ENCODE peak calls at places on chromosomes 6 and 20, in four cellular contexts. T is stomach, Q is HepG2, U is adrenal gland. C is an unnamed sample.

GRCh38 chr6:77015350-77015749 is 447.9 kb downstream of the HTR1B start:
- DNase-seq in T (no peak), Q (no peak), U (no peak), C (no peak)

GRCh38 chr6:143965503-143966171 is 42.4 kb downstream of the PLAGL1 start:
- DNase-seq in T (no peak), Q (no peak), U (no peak), C (peak; percentile 11)

GRCh38 chr6:43933111-43933885 is 163.3 kb downstream of the VEGFA start:
- DNase-seq in T (no peak), Q (no peak), U (no peak), C (no peak)

GRCh38 chr6:83071707-83072106 is 4.2 kb downstream of the DOP1A start:
- DNase-seq in T (no peak), Q (no peak), U (no peak), C (no peak)

GRCh38 chr6:46042355-46042999 is 26.8 kb upstream of the CLIC5 start:
- DNase-seq in T (no peak), Q (peak; percentile 27), U (no peak), C (peak; percentile 59)

GRCh38 chr6:150366118-150366778 is 2.6 kb upstream of the IYD start:
- DNase-seq in T (no peak), Q (no peak), U (no peak), C (no peak)

GRCh38 chr20:44279228-44279627 is 31.8 kb downstream of the FITM2 start:
- DNase-seq in T (no peak), Q (no peak), U (peak; percentile 56), C (no peak)

GRCh38 chr6:41017663-41018062 is 21.4 kb downstream of the UNC5CL start:
- DNase-seq in T (no peak), Q (no peak), U (no peak), C (no peak)

GRCh38 chr20:61722146-61722678 is 343.5 kb downstream of the TAF4 start:
- DNase-seq in T (no peak), Q (no peak), U (no peak), C (no peak)

GRCh38 chr6:13038315-13039261 is 289.7 kb downstream of the TBC1D7 start:
- DNase-seq in T (peak; percentile 36), Q (no peak), U (no peak), C (peak; percentile 45)

GRCh38 chr6:159013229-159013628 is 13.2 kb upstream of the RSPH3 start:
- DNase-seq in T (no peak), Q (no peak), U (no peak), C (peak; percentile 34)

GRCh38 chr6:4727671-4728435 is 48.4 kb upstream of the CDYL start:
- DNase-seq in T (no peak), Q (peak; percentile 69), U (no peak), C (peak; percentile 56)

GRCh38 chr6:94184666-94185464 is 765.5 kb upstream of the EPHA7 start:
- DNase-seq in T (no peak), Q (no peak), U (no peak), C (no peak)

GRCh38 chr6:160767019-160767646 is 65.1 kb downstream of the PLG start:
- DNase-seq in T (peak; percentile 74), Q (peak; percentile 39), U (peak; percentile 73), C (no peak)

GRCh38 chr20:37518606-37519507 is 2.2 kb upstream of the NNAT start:
- DNase-seq in T (peak; percentile 35), Q (no peak), U (no peak), C (no peak)

GRCh38 chr6:146997062-146997461 is 207.2 kb upstream of the STXBP5 start:
- DNase-seq in T (no peak), Q (no peak), U (no peak), C (peak; percentile 15)

GRCh38 chr6:138426500-138427123 is 22.6 kb downstream of the HEBP2 start:
- DNase-seq in T (no peak), Q (no peak), U (no peak), C (no peak)

GRCh38 chr6:85892346-85892745 is 249.7 kb upstream of the SYNCRIP start:
- DNase-seq in T (no peak), Q (no peak), U (no peak), C (no peak)

GRCh38 chr6:4371207-4371921 is 236.0 kb upstream of the ECI2 start:
- DNase-seq in T (peak; percentile 57), Q (no peak), U (peak; percentile 91), C (no peak)

GRCh38 chr6:38753707-38754106 is 38.6 kb downstream of the DNAH8 start:
- DNase-seq in T (no peak), Q (no peak), U (no peak), C (no peak)

GRCh38 chr6:156955494-156956183 is 178.5 kb downstream of the ARID1B start:
- DNase-seq in T (peak; percentile 79), Q (no peak), U (peak; percentile 73), C (peak; percentile 30)

GRCh38 chr6:155247618-155248017 is 16.2 kb upstream of the CLDN20 start:
- DNase-seq in T (no peak), Q (no peak), U (no peak), C (no peak)

GRCh38 chr6:111482959-111483735 is at the start of gene REV3L:
- DNase-seq in T (peak; percentile 85), Q (peak; percentile 90), U (peak; percentile 94), C (peak; percentile 96)

GRCh38 chr6:110554966-110555460 is 78.6 kb upstream of the SLC22A16 start:
- DNase-seq in T (no peak), Q (peak; percentile 99), U (no peak), C (no peak)

GRCh38 chr20:35263609-35264223 is 14.2 kb downstream of the MMP24OS start:
- DNase-seq in T (peak; percentile 84), Q (peak; percentile 45), U (no peak), C (no peak)

GRCh38 chr6:24802271-24803059 is 3.7 kb upstream of the ARMH2 start:
- DNase-seq in T (no peak), Q (peak; percentile 61), U (no peak), C (no peak)

GRCh38 chr6:148749678-148750077 is 2.8 kb downstream of the UST start:
- DNase-seq in T (no peak), Q (no peak), U (no peak), C (no peak)

GRCh38 chr20:38321959-38322598 is 18.1 kb downstream of the BPI start:
- DNase-seq in T (no peak), Q (peak; percentile 57), U (peak; percentile 51), C (peak; percentile 80)

GRCh38 chr6:7633361-7633760 is 43.4 kb downstream of the SNRNP48 start:
- DNase-seq in T (no peak), Q (no peak), U (no peak), C (no peak)

GRCh38 chr6:11748591-11748990 is 30.0 kb downstream of the ADTRP start:
- DNase-seq in T (no peak), Q (no peak), U (no peak), C (no peak)

GRCh38 chr6:43983191-43983590 is 144.1 kb downstream of the MRPL14 start:
- DNase-seq in T (no peak), Q (no peak), U (no peak), C (no peak)

GRCh38 chr6:47308674-47309325 is 905 bp downstream of the TNFRSF21 start:
- DNase-seq in T (peak; percentile 29), Q (no peak), U (peak; percentile 22), C (no peak)

GRCh38 chr20:21102691-21103311 is 3.4 kb downstream of the LINC00237 start:
- DNase-seq in T (peak; percentile 49), Q (no peak), U (no peak), C (peak; percentile 49)

DNA sequence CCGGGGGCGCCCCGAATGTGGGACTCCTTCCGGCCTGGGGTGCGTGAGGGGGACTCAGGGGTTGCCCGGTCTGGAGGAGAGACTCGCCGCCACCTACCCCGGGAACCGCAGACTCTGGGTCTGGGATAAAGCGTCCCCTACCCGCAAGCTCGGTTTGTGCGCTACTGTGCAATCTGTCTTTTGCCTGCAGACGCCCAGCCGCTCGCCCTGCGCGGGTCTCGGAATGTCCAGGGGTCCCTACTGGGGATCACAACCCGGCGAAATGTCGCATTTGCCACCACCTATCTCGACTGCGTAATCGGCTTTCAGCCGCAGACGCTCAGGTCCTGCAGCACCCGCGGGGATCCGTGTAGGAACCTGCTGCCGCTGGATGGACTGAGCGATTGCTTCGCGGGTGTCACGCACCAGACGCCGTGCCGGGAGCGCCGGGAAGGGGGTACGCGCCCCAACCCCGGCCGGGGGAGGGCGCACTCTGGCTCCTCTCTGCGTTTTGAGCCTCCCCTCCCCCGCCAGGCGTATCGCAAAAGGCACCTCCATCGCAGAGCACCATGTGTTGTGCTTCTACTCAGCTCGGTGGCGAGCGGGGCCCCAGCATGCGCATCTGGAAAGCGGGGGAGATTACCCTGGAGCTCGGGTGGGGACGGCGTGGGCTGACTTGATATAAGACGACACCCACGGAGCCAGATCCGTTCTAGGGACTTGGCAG is 824 bp upstream of the PTPRA start:
- DNase-seq in T (peak; percentile 64), Q (peak; percentile 63), U (peak; percentile 66), C (peak; percentile 88)
- TF ChIP-seq CTCF in T (no peak), Q (peak; percentile 87), U (no peak), C (peak; percentile 54)

DNA sequence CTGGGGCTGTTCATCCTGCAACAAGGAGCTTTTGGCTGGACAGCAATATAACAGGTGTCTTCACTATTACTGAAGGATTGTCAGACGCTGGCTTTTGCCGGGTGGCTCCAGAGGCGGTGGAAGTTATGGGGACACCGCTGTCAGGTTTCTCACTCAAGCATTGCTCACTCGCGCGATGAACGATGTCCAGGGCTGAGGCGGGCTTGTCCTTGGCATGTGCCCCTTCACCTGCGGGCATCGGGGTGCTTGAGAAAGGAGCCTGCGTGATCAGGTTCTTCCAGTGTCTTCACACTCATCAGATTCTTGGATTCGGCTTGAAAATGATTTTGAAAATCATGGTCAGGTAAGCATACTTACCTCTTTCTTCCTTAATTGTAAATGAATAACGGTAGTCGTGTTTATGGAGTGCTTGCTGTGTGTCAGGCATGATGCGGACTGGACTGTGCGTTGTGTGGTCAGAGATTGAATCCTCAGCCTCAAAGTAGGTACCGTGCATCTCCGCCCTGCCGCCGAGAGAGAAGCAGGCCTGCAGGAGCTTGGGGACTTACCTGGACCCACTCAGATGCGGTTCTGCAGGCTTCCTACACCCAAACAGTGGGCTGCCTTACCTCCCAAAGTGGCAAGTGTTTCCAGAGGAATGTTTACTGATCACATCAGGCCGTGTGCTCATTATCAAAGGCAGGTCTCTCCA is 18.3 kb upstream of the PYGB start:
- DNase-seq in T (no peak), Q (no peak), U (no peak), C (no peak)
- H3K4me3 ChIP-seq in T (no peak overlapping the region), Q (no peak overlapping the region), U (no peak overlapping the region), C (no peak overlapping the region)

GRCh38 chr6:109457596-109457996 is 2.0 kb upstream of the MICAL1 start:
- DNase-seq in T (no peak), Q (no peak), U (no peak), C (no peak)

GRCh38 chr6:109460161-109460830 is 4.7 kb upstream of the MICAL1 start:
- DNase-seq in T (no peak), Q (no peak), U (no peak), C (no peak)

GRCh38 chr6:109465772-109466171 is 10.2 kb upstream of the MICAL1 start:
- DNase-seq in T (peak; percentile 79), Q (no peak), U (no peak), C (no peak)

GRCh38 chr6:109458774-109459531 is 3.4 kb upstream of the MICAL1 start:
- DNase-seq in T (no peak), Q (no peak), U (no peak), C (peak; percentile 65)

GRCh38 chr6:109461733-109462526 is 6.4 kb upstream of the MICAL1 start:
- DNase-seq in T (no peak), Q (no peak), U (no peak), C (no peak)
- TF ChIP-seq POLR2A in T (no peak), Q (no peak), U (no peak), C (no peak)

DNA sequence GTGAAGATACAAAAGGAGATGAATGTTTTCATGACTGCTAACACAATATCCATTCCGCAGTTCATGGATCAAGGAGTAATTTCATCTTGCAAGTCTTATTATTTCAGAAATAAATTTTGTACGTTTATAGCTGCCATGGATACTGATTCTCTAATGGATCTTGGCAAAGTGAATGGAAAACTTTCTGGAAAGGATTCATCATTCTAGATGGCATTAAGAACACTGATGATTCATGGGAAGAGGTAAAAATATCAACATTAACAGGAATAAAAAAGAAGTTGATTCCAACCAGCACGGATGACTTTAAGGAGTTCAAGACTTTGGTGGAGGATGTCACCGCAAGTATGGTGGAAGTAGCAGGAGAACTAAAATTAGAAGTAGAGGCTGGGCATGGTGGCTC is 2.8 kb downstream of the HUS1B start:
- DNase-seq in T (no peak), Q (no peak), U (no peak), C (no peak)
- TF ChIP-seq CTCF in T (no peak), Q (no peak), U (no peak), C (no peak)

C was measured in NB4.